ENCODE peak calls at places on chromosomes 6 and 20, in five cellular contexts. Q, B, L, M and D are unnamed samples.

GRCh38 chr6:169571123-169571962 is 130.5 kb downstream of the WDR27 start:
- DNase-seq in L (no peak), Q (peak), M (no peak), B (no peak), D (peak)

GRCh38 chr20:49505518-49505917 is 23.1 kb upstream of the KCNB1 start:
- DNase-seq in M (no peak), B (peak), Q (peak), L (peak), D (peak)

GRCh38 chr6:136525586-136526195 is 24.5 kb downstream of the MAP7 start:
- DNase-seq in L (no peak), B (no peak), M (peak), Q (no peak), D (no peak)

GRCh38 chr6:63904844-63905243 is 269.2 kb downstream of the PHF3 start:
- DNase-seq in B (no peak), Q (peak), L (no peak), M (peak), D (peak)

GRCh38 chr6:33761922-33762629 is 15.4 kb upstream of the IP6K3 start:
- DNase-seq in B (peak), M (peak), L (no peak), Q (peak), D (peak)

GRCh38 chr6:75600694-75601265 is 900 bp upstream of the SENP6 start:
- DNase-seq in Q (no peak), B (no peak), L (no peak), M (no peak), D (peak)

GRCh38 chr6:29964904-29965872 is 22.9 kb downstream of the HLA-A start:
- DNase-seq in L (peak), Q (peak), B (no peak), M (peak), D (peak)

GRCh38 chr6:20757761-20758160 is 223.5 kb downstream of the CDKAL1 start:
- DNase-seq in L (no peak), B (no peak), Q (peak), M (no peak), D (no peak)

GRCh38 chr6:26520088-26520839 is 17.9 kb upstream of the HMGN4 start:
- DNase-seq in M (no peak), Q (no peak), B (no peak), L (no peak), D (no peak)

GRCh38 chr20:32623667-32624157 is 38.6 kb upstream of the NOL4L start:
- DNase-seq in B (no peak), L (no peak), Q (no peak), M (no peak), D (no peak)

GRCh38 chr20:56781108-56781739 is 152.1 kb downstream of the TFAP2C start:
- DNase-seq in Q (no peak), B (no peak), L (no peak), M (no peak), D (peak)

GRCh38 chr6:43496370-43497128 is 13.6 kb downstream of the LRRC73 start:
- DNase-seq in L (no peak), B (peak), M (peak), Q (peak), D (peak)

GRCh38 chr6:169189686-169190085 is 64.0 kb downstream of the THBS2 start:
- DNase-seq in Q (peak), M (no peak), B (no peak), L (no peak), D (no peak)

GRCh38 chr6:141463237-141463977 is 669.3 kb upstream of the GJE1 start:
- DNase-seq in L (no peak), M (peak), B (no peak), Q (peak), D (peak)

GRCh38 chr6:148747493-148748160 is 797 bp downstream of the UST start:
- DNase-seq in Q (peak), L (peak), M (peak), B (peak), D (peak)

GRCh38 chr20:1660263-1660662 is 2.7 kb upstream of the SIRPG start:
- DNase-seq in Q (no peak), L (no peak), B (no peak), M (no peak), D (no peak)

GRCh38 chr20:38805958-38806854 is 709 bp downstream of the PPP1R16B start:
- DNase-seq in Q (no peak), B (peak), L (no peak), M (no peak), D (no peak)

GRCh38 chr20:37239026-37239451 is 22.6 kb downstream of the GHRH start:
- DNase-seq in B (no peak), L (no peak), Q (peak), M (no peak), D (peak)

DNA sequence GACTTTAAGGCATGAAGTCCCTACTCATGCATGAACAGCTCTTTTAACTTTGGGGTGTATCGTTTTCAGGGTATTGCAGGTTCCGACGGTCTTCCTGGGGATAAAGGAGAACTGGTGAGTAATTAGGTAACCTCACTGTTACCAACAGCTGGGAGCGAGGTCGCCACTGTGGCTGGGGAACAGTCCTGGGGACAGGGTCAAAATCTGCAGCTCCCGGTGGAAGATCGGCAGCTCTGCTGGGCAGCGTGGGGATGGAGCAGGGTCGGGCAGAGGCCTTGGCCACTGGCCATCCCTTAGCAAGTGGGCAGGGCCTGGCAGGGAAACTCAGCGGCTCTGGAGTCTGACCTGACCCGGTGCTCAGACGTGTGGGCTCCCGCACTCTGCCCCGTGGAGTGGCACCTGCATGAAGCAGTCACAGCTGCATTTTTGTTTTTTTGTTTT is 16.1 kb downstream of the COL9A3 start:
- DNase-seq in Q (no peak), B (no peak), M (peak), L (no peak), D (no peak)
- H3K4me3 ChIP-seq in Q (no peak), B (no peak), M (no peak), L (peak), D (no peak)

GRCh38 chr6:125432968-125433367 is 131.2 kb upstream of the HDDC2 start:
- DNase-seq in Q (no peak), L (no peak), M (no peak), B (no peak), D (no peak)
- H4K91ac ChIP-seq in Q (no peak), L (no peak), M (no peak), B (peak), D (no peak)

DNA sequence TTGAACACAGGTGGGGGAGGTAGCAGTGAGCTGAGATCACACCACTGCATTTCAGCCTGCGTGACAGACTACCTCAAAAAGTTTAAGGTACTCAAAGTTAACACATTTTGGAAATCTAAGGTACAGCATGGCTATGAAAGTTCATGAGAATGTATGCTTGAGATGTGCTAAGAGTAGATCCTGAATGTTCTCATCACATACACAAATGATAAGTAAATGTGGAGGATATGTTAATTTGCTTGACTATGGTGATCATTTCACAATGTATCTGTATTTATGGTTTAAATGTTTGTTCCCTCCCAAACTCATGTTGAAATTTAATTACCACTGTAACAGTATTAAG is 20.1 kb upstream of the SERPINB1 start:
- DNase-seq in Q (no peak), B (no peak), M (no peak), L (no peak), D (no peak)
- H3K4me3 ChIP-seq in Q (no peak), B (no peak), M (no peak), L (no peak), D (no peak)

GRCh38 chr20:51739722-51740249 is 28.4 kb downstream of the ATP9A start:
- DNase-seq in M (no peak), B (no peak), Q (no peak), L (no peak), D (no peak)

GRCh38 chr20:51740838-51741237 is 27.4 kb downstream of the ATP9A start:
- DNase-seq in L (no peak), B (no peak), Q (no peak), M (no peak), D (no peak)

GRCh38 chr20:51735728-51736600 is 32.2 kb downstream of the ATP9A start:
- DNase-seq in M (no peak), Q (no peak), L (no peak), B (no peak), D (no peak)

GRCh38 chr20:51736947-51737346 is 31.2 kb downstream of the ATP9A start:
- DNase-seq in M (no peak), B (no peak), Q (no peak), L (no peak), D (no peak)

GRCh38 chr20:51738877-51739447 is 29.2 kb downstream of the ATP9A start:
- DNase-seq in L (no peak), B (no peak), Q (no peak), M (no peak), D (no peak)
- H4K91ac ChIP-seq in L (no peak), B (no peak), Q (no peak), M (no peak), D (no peak)

DNA sequence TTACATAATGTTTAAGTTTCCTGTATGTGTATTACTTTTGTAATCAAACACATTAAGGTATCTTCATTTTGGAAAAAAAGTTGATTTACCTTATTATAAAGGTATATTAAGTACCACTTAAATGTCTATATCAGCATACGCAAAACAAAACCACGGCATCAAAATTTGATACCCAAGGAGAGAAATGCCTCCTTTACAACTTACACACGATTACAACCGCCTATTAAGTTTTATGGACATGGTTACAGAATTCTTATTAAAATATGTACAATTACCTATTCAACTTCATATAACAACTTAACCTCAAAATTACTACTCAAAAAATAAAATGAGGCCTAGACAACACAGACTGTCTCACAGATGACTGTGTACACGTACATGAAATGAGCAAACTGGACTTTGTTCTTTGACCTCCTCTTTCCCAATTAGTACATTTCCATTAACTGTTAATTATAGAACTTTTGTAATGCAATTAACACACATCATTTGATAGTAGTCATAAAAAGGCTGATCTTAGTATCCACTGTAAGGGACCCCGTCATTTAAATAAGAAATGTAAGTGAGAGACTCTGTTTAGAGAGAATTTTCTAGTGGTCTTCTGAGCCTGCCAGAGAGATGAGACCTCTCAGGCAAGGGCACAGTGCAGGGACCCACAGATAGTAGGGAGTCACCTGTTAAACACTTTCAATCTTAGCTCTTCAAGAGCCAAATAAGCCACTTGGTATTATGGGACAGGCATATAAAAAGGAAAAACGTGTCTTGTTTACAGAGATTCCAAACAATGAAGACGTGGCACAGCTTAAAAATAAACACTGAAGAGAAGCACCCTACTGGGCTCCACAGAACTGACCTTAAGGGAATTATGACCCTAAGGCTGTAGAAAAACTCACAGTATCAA is 2.4 kb downstream of the DIDO1 start:
- DNase-seq in L (no peak), Q (no peak), B (no peak), M (no peak), D (no peak)
- H3K4me3 ChIP-seq in L (no peak), Q (peak), B (no peak), M (no peak), D (no peak)